ENCODE peak calls at places on chromosome 18, in seven cellular contexts. J, K, F, H, P, L and D are unnamed samples.

GRCh38 chr18:31102020-31102684 is at the start of gene DSC2:
- DNase-seq in J (peak; percentile 54), H (peak; percentile 13), F (peak; percentile 41), P (no peak), L (no peak), K (peak; percentile 13), D (no peak)

GRCh38 chr18:42001801-42002200 is 46.8 kb downstream of the PIK3C3 start:
- DNase-seq in K (no peak), L (no peak), P (no peak), H (no peak), F (no peak), J (no peak), D (peak; percentile 53)

GRCh38 chr18:58954986-58955385 is 90.3 kb downstream of the ZNF532 start:
- DNase-seq in F (no peak), K (no peak), P (no peak), H (no peak), J (no peak), L (no peak), D (no peak)

GRCh38 chr18:79682896-79683625 is 3.5 kb downstream of the CTDP1 start:
- DNase-seq in P (no peak), K (no peak), L (no peak), H (no peak), J (no peak), F (no peak), D (no peak)

GRCh38 chr18:67194886-67195285 is 321.6 kb downstream of the DSEL start:
- DNase-seq in H (no peak), J (no peak), L (no peak), F (no peak), P (no peak), K (no peak), D (no peak)

GRCh38 chr18:6807504-6808257 is 78.2 kb downstream of the ARHGAP28 start:
- DNase-seq in K (no peak), J (no peak), L (no peak), H (no peak), F (no peak), P (no peak), D (no peak)

GRCh38 chr18:26804474-26804873 is 61.0 kb downstream of the AQP4 start:
- DNase-seq in L (no peak), P (no peak), K (no peak), J (peak; percentile 26), H (no peak), F (peak; percentile 10), D (no peak)

GRCh38 chr18:62388855-62389760 is 64.0 kb downstream of the TNFRSF11A start:
- DNase-seq in H (no peak), F (no peak), K (no peak), J (no peak), L (no peak), P (no peak), D (no peak)

GRCh38 chr18:79903071-79903635 is 48.3 kb downstream of the SLC66A2 start:
- DNase-seq in P (no peak), J (no peak), L (no peak), F (no peak), H (no peak), K (peak; percentile 8), D (no peak)

GRCh38 chr18:40935423-40935822 is 1019.6 kb upstream of the PIK3C3 start:
- DNase-seq in P (peak; percentile 15), J (no peak), H (no peak), L (no peak), F (no peak), K (no peak), D (peak; percentile 6)

GRCh38 chr18:5865521-5865920 is 29.8 kb downstream of the TMEM200C start:
- DNase-seq in H (no peak), L (no peak), P (no peak), J (no peak), F (no peak), K (no peak), D (no peak)